ENCODE peak calls at places on chromosomes 11 and 22, in seven cellular contexts. F is IMR-90, C is mesenchymal stem cell, U is neuronal stem cell, X is mesendoderm, L is H1, P is trophoblast cell. G is an unnamed sample.

GRCh38 chr22:17922925-17923898 is 101.1 kb downstream of the MICAL3 start:
- DNase-seq in P (no peak), X (no peak), C (peak), F (peak), U (no peak), L (no peak), G (no peak)

GRCh38 chr11:126167476-126167875 is 44.0 kb downstream of the RPUSD4 start:
- DNase-seq in X (no peak), L (no peak), P (no peak), C (no peak), F (no peak), U (no peak), G (no peak)

GRCh38 chr11:736431-736830 is 10.8 kb upstream of the TALDO1 start:
- DNase-seq in X (no peak), F (no peak), L (no peak), P (peak), U (no peak), C (no peak), G (no peak)

GRCh38 chr11:28303477-28304191 is 195.4 kb downstream of the METTL15 start:
- DNase-seq in X (no peak), L (no peak), F (peak), P (no peak), C (no peak), U (no peak), G (no peak)

GRCh38 chr11:72379384-72380131 is 54.8 kb downstream of the CLPB start:
- DNase-seq in C (no peak), F (no peak), X (no peak), U (no peak), L (no peak), P (no peak), G (no peak)

GRCh38 chr22:36884314-36885158 is 23.7 kb downstream of the NCF4 start:
- DNase-seq in U (no peak), F (no peak), L (no peak), P (peak), C (no peak), X (no peak), G (no peak)

GRCh38 chr11:57207160-57207559 is 25.4 kb downstream of the LRRC55 start:
- DNase-seq in L (no peak), U (no peak), C (no peak), X (no peak), P (no peak), F (no peak), G (no peak)

GRCh38 chr11:1785749-1786261 is 22.1 kb upstream of the CTSD start:
- DNase-seq in X (no peak), C (no peak), P (peak), U (no peak), L (no peak), F (no peak), G (no peak)

GRCh38 chr22:44753189-44754042 is 1.0 kb downstream of the ARHGAP8 start:
- DNase-seq in X (peak), C (no peak), U (no peak), P (peak), L (no peak), F (peak), G (no peak)

DNA sequence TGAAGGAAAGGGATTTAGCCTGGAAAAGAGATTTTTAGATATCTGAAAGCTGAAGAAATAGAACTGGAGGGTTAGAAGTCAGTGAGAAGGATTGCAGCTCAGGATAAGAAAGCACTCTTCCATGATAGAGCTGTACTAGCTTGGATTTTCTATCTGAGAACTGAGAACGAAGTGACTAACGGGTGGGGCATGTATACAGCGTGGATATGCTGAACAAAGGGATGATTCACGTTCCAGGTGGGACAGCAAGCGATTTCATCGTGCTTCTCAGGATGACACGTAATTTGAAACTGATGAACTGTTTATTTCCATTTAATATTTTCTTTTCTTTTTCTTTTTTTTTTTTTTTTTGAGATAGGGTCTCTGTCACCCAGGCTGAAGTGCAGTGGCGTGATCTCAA is 53.0 kb downstream of the GRAMD1B start:
- DNase-seq in L (no peak), F (peak), X (no peak), P (peak), C (no peak), U (no peak), G (no peak)
- H2BK120ac ChIP-seq in L (no peak), F (no peak), X (no peak), P (no peak), C (no peak), U (no peak), G (no peak)

GRCh38 chr11:6353367-6353987 is 33.2 kb upstream of the CAVIN3 start:
- DNase-seq in L (peak), C (peak), P (peak), F (peak), U (peak), X (peak), G (peak)

GRCh38 chr11:6351782-6352181 is 31.5 kb upstream of the CAVIN3 start:
- DNase-seq in C (no peak), X (no peak), L (no peak), F (peak), P (no peak), U (no peak), G (no peak)

GRCh38 chr11:6354651-6355485 is 34.6 kb upstream of the CAVIN3 start:
- DNase-seq in U (no peak), C (peak), F (no peak), X (no peak), L (no peak), P (no peak), G (no peak)

GRCh38 chr11:6345356-6345755 is 25.1 kb upstream of the CAVIN3 start:
- DNase-seq in X (no peak), F (peak), U (no peak), L (no peak), C (no peak), P (no peak), G (no peak)

DNA sequence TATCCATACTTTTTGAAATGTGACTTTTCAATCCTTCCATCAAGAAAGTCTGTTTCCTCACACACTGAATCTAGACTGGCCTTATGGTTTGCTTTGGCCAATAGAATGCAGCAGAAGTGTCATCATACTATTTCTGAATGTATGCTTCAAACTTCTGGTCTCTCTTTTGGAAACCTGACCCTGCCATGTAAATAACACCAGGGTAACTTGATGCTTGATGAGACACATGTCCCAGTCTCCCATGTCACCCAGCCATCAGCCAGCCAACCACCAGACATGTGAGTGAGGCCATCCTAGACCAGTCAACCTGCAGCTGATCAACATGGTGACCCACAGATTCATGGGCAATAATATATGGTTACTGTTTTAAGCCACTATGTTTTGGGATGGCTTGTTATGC is 29.8 kb upstream of the CAVIN3 start:
- DNase-seq in L (no peak), X (no peak), P (no peak), C (no peak), F (no peak), U (no peak), G (no peak)
- H2BK120ac ChIP-seq in L (no peak), X (no peak), P (no peak), C (no peak), F (no peak), U (no peak), G (no peak)

GRCh38 chr22:25965331-25965730 is 203.9 kb upstream of the SEZ6L start:
- DNase-seq in L (no peak), F (no peak), U (no peak), C (no peak), X (no peak), P (no peak), G (no peak)

GRCh38 chr22:25960375-25960774 is 208.9 kb upstream of the SEZ6L start:
- DNase-seq in P (no peak), U (no peak), X (peak), L (no peak), C (no peak), F (no peak), G (peak)

GRCh38 chr22:25962711-25963110 is 206.6 kb upstream of the SEZ6L start:
- DNase-seq in C (no peak), U (no peak), L (no peak), P (no peak), F (no peak), X (no peak), G (no peak)

GRCh38 chr22:25966448-25966913 is 202.8 kb upstream of the SEZ6L start:
- DNase-seq in P (no peak), C (no peak), L (no peak), X (peak), F (no peak), U (no peak), G (no peak)

DNA sequence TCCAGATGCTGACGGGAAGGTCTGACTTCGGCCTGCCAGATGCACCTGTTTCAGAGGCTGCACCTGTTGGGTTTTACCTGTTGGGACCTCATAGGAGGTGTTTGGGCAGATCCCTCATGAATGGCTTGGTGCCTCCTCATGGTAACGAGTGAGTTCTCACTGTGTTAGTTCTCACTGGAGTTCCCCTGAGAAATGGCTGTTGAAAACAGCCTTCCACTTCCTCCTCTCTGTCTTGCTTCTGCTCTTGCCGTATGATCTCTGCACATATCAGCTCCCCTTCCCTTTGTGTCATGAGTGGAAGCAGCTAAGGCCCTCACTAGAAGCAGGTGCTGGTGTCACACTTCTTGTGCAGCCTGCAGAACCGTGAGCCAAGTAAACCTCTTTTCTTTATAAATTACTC is 207.6 kb upstream of the SEZ6L start:
- DNase-seq in F (no peak), U (no peak), C (no peak), L (no peak), P (no peak), X (no peak), G (no peak)
- H2BK120ac ChIP-seq in F (no peak), U (no peak), C (no peak), L (no peak), P (no peak), X (no peak), G (no peak)

GRCh38 chr11:63518548-63518947 is 12.7 kb downstream of the LGALS12 start:
- DNase-seq in P (no peak), L (no peak), F (peak), X (no peak), U (no peak), C (peak), G (no peak)

GRCh38 chr11:63527667-63528066 is 8.9 kb upstream of the PLAAT4 start:
- DNase-seq in C (no peak), U (no peak), X (no peak), F (no peak), L (no peak), P (no peak), G (no peak)

GRCh38 chr11:63521896-63522295 is 14.7 kb upstream of the PLAAT4 start:
- DNase-seq in L (no peak), C (peak), F (no peak), P (no peak), U (no peak), X (no peak), G (no peak)

GRCh38 chr11:63520606-63521170 is 14.8 kb downstream of the LGALS12 start:
- DNase-seq in X (no peak), L (no peak), F (peak), U (no peak), P (no peak), C (no peak), G (no peak)

GRCh38 chr11:63523151-63523550 is 13.5 kb upstream of the PLAAT4 start:
- DNase-seq in L (no peak), X (no peak), F (no peak), P (peak), C (no peak), U (no peak), G (no peak)
- H2BK120ac ChIP-seq in L (no peak), X (no peak), F (no peak), P (no peak), C (no peak), U (no peak), G (no peak)

DNA sequence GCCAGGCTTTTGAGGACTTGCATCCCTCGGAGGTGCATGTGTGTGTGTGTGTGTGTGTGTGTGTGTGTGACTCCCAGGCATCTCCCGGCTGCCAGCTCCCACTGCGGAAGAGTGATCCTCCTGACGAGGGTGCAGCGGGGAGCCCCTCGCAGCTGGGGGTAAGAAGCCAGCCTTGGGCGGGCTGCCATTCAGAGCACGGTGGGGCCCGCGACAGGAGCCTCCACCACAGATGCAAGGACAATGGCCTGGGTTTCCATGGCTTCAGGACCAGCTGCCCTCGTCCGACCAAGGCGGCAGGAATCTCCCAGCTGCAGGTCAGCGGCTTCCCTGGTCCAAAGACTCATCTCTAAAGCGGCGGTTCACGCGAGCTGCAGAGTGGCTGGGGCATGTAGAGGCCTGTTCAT is 908.5 kb downstream of the BRD1 start:
- DNase-seq in P (no peak), C (no peak), X (no peak), F (no peak), U (peak), L (no peak), G (peak)
- H2BK120ac ChIP-seq in P (no peak), C (no peak), X (no peak), F (no peak), U (no peak), L (no peak), G (no peak)

GRCh38 chr11:111107501-111107900 is 138.0 kb upstream of the POU2AF2 start:
- DNase-seq in F (no peak), C (no peak), X (no peak), P (no peak), U (no peak), L (no peak), G (no peak)
- H2BK120ac ChIP-seq in F (no peak), C (no peak), X (no peak), P (no peak), U (no peak), L (no peak), G (no peak)

GRCh38 chr22:22960307-22960706 is 72.7 kb downstream of the IGLL5 start:
- DNase-seq in C (no peak), U (no peak), X (no peak), L (no peak), P (no peak), F (no peak), G (no peak)
- H2BK120ac ChIP-seq in C (no peak), U (no peak), X (no peak), L (no peak), P (no peak), F (no peak), G (no peak)